ENCODE peak calls at places on chromosomes 5 and 9, in five cellular contexts. One of them, this sample, is unnamed.
A peak's percentile ranks its signal among the peaks of the same experiment; 100 is the strongest.

GRCh38 chr5:140035881-140036280 is 7.2 kb downstream of the NRG2 start:
- DNase-seq in heart right ventricle: peak; percentile 43
- DNase-seq in fibroblast of lung: no peak
- DNase-seq in effector memory CD4-positive, alpha-beta T cell: no peak
- DNase-seq in CD8-positive, alpha-beta T cell: no peak
- DNase-seq in this sample: no peak

GRCh38 chr5:160787247-160787646 is 64.8 kb downstream of the ATP10B start:
- DNase-seq in CD8-positive, alpha-beta T cell: no peak
- DNase-seq in effector memory CD4-positive, alpha-beta T cell: no peak
- DNase-seq in fibroblast of lung: no peak
- DNase-seq in heart right ventricle: no peak
- DNase-seq in this sample: no peak

GRCh38 chr5:82349651-82350050 is 71.5 kb upstream of the RPS23 start:
- DNase-seq in fibroblast of lung: no peak
- DNase-seq in CD8-positive, alpha-beta T cell: peak; percentile 20
- DNase-seq in heart right ventricle: no peak
- DNase-seq in effector memory CD4-positive, alpha-beta T cell: no peak
- DNase-seq in this sample: no peak

GRCh38 chr5:119478781-119479180 is 26.5 kb downstream of the HSD17B4 start:
- DNase-seq in heart right ventricle: no peak
- DNase-seq in effector memory CD4-positive, alpha-beta T cell: no peak
- DNase-seq in CD8-positive, alpha-beta T cell: no peak
- DNase-seq in fibroblast of lung: no peak
- DNase-seq in this sample: no peak

GRCh38 chr5:58787982-58788381 is 205.1 kb downstream of the RAB3C start:
- DNase-seq in heart right ventricle: no peak
- DNase-seq in effector memory CD4-positive, alpha-beta T cell: no peak
- DNase-seq in CD8-positive, alpha-beta T cell: no peak
- DNase-seq in fibroblast of lung: no peak
- DNase-seq in this sample: no peak

GRCh38 chr5:179558912-179559279 is 8.5 kb downstream of the RUFY1 start:
- DNase-seq in fibroblast of lung: peak; percentile 43
- DNase-seq in effector memory CD4-positive, alpha-beta T cell: no peak
- DNase-seq in CD8-positive, alpha-beta T cell: no peak
- DNase-seq in heart right ventricle: no peak
- DNase-seq in this sample: peak; percentile 40

GRCh38 chr5:35803221-35803651 is 53.5 kb upstream of the IL7R start:
- DNase-seq in effector memory CD4-positive, alpha-beta T cell: no peak
- DNase-seq in CD8-positive, alpha-beta T cell: no peak
- DNase-seq in heart right ventricle: peak; percentile 12
- DNase-seq in fibroblast of lung: peak; percentile 69
- DNase-seq in this sample: peak; percentile 10

GRCh38 chr9:135300346-135301141 is 179.0 kb upstream of the PPP1R26 start:
- DNase-seq in fibroblast of lung: no peak
- DNase-seq in heart right ventricle: no peak
- DNase-seq in effector memory CD4-positive, alpha-beta T cell: no peak
- DNase-seq in CD8-positive, alpha-beta T cell: no peak
- DNase-seq in this sample: no peak

GRCh38 chr5:6489786-6490185 is 41.1 kb downstream of the UBE2QL1 start:
- DNase-seq in effector memory CD4-positive, alpha-beta T cell: no peak
- DNase-seq in heart right ventricle: no peak
- DNase-seq in CD8-positive, alpha-beta T cell: no peak
- DNase-seq in fibroblast of lung: no peak
- DNase-seq in this sample: no peak

GRCh38 chr9:135000647-135001245 is 83.0 kb upstream of the FCN1 start:
- DNase-seq in heart right ventricle: no peak
- DNase-seq in effector memory CD4-positive, alpha-beta T cell: no peak
- DNase-seq in fibroblast of lung: peak; percentile 1
- DNase-seq in CD8-positive, alpha-beta T cell: no peak
- DNase-seq in this sample: no peak

GRCh38 chr5:129384736-129385135 is 75.4 kb upstream of the ADAMTS19 start:
- DNase-seq in heart right ventricle: no peak
- DNase-seq in fibroblast of lung: peak; percentile 11
- DNase-seq in CD8-positive, alpha-beta T cell: no peak
- DNase-seq in effector memory CD4-positive, alpha-beta T cell: no peak
- DNase-seq in this sample: no peak

GRCh38 chr5:88130189-88130815 is 138.3 kb downstream of the TMEM161B start:
- DNase-seq in heart right ventricle: no peak
- DNase-seq in fibroblast of lung: no peak
- DNase-seq in CD8-positive, alpha-beta T cell: no peak
- DNase-seq in effector memory CD4-positive, alpha-beta T cell: no peak
- DNase-seq in this sample: no peak

GRCh38 chr9:70049236-70049635 is 5.6 kb downstream of the MAMDC2 start:
- DNase-seq in heart right ventricle: peak; percentile 88
- DNase-seq in CD8-positive, alpha-beta T cell: no peak
- DNase-seq in effector memory CD4-positive, alpha-beta T cell: no peak
- DNase-seq in fibroblast of lung: peak; percentile 72
- DNase-seq in this sample: peak; percentile 44

GRCh38 chr9:20557890-20558608 is 64.2 kb downstream of the MLLT3 start:
- DNase-seq in effector memory CD4-positive, alpha-beta T cell: no peak
- DNase-seq in fibroblast of lung: no peak
- DNase-seq in CD8-positive, alpha-beta T cell: no peak
- DNase-seq in heart right ventricle: no peak
- DNase-seq in this sample: no peak

GRCh38 chr9:74643303-74643933 is 146.3 kb downstream of the RORB start:
- DNase-seq in heart right ventricle: no peak
- DNase-seq in CD8-positive, alpha-beta T cell: no peak
- DNase-seq in effector memory CD4-positive, alpha-beta T cell: no peak
- DNase-seq in fibroblast of lung: no peak
- DNase-seq in this sample: no peak

GRCh38 chr5:19960451-19960850 is 27.5 kb downstream of the CDH18 start:
- DNase-seq in effector memory CD4-positive, alpha-beta T cell: no peak
- DNase-seq in heart right ventricle: no peak
- DNase-seq in fibroblast of lung: no peak
- DNase-seq in CD8-positive, alpha-beta T cell: no peak
- DNase-seq in this sample: no peak

GRCh38 chr9:37408933-37409710 is 13.4 kb upstream of the GRHPR start:
- DNase-seq in CD8-positive, alpha-beta T cell: peak; percentile 50
- DNase-seq in fibroblast of lung: no peak
- DNase-seq in heart right ventricle: no peak
- DNase-seq in effector memory CD4-positive, alpha-beta T cell: peak; percentile 68
- DNase-seq in this sample: no peak

GRCh38 chr5:17312358-17312757 is 94.9 kb downstream of the BASP1 start:
- DNase-seq in heart right ventricle: no peak
- DNase-seq in CD8-positive, alpha-beta T cell: no peak
- DNase-seq in fibroblast of lung: peak; percentile 9
- DNase-seq in effector memory CD4-positive, alpha-beta T cell: no peak
- DNase-seq in this sample: peak; percentile 86

GRCh38 chr9:34381323-34381722 is 4.6 kb upstream of the MYORG start:
- DNase-seq in fibroblast of lung: no peak
- DNase-seq in effector memory CD4-positive, alpha-beta T cell: no peak
- DNase-seq in CD8-positive, alpha-beta T cell: peak; percentile 26
- DNase-seq in heart right ventricle: peak; percentile 42
- DNase-seq in this sample: no peak

GRCh38 chr5:132428811-132429440 is 59.4 kb downstream of the SLC22A5 start:
- DNase-seq in heart right ventricle: no peak
- DNase-seq in fibroblast of lung: peak; percentile 59
- DNase-seq in CD8-positive, alpha-beta T cell: no peak
- DNase-seq in effector memory CD4-positive, alpha-beta T cell: no peak
- DNase-seq in this sample: no peak

GRCh38 chr5:175444060-175444904 is at the start of gene DRD1:
- DNase-seq in heart right ventricle: no peak
- DNase-seq in fibroblast of lung: peak; percentile 46
- DNase-seq in CD8-positive, alpha-beta T cell: peak; percentile 56
- DNase-seq in effector memory CD4-positive, alpha-beta T cell: no peak
- DNase-seq in this sample: no peak
- H3K4me3 ChIP-seq in heart right ventricle: peak within 1 kb of the TSS; percentile 8
- H3K4me3 ChIP-seq in fibroblast of lung: peak within 1 kb of the TSS; percentile 29
- H3K4me3 ChIP-seq in CD8-positive, alpha-beta T cell: peak within 1 kb of the TSS; percentile 22
- H3K4me3 ChIP-seq in effector memory CD4-positive, alpha-beta T cell: peak within 1 kb of the TSS; percentile 42
- H3K4me3 ChIP-seq in this sample: no peak within 1 kb of the TSS

DNA sequence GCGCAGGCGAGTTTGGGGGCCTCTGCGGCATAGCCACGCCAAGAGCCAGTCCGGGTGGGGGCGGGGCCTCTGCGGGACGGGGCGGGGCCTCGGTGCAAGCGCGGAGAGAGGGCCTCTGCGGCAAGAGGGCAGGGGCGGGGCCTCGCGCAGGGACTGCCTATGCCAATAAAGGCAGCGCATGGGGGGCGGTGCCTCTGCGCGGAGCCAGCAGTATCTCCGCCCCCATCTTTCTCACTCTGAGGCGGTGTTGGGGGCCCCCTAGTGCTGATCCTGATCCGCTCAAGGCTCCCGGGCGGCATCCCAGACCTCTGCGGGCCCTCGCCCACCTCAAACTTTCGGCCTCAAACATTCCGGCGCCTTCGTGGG is 9.2 kb upstream of the GPRIN1 start:
- DNase-seq in heart right ventricle: peak; percentile 45
- DNase-seq in effector memory CD4-positive, alpha-beta T cell: peak; percentile 54
- DNase-seq in fibroblast of lung: peak; percentile 91
- DNase-seq in CD8-positive, alpha-beta T cell: peak; percentile 77
- DNase-seq in this sample: no peak
- H3K4me3 ChIP-seq in heart right ventricle: no peak overlapping the region
- H3K4me3 ChIP-seq in effector memory CD4-positive, alpha-beta T cell: peak overlapping the region; percentile 17
- H3K4me3 ChIP-seq in fibroblast of lung: no peak overlapping the region
- H3K4me3 ChIP-seq in CD8-positive, alpha-beta T cell: peak overlapping the region; percentile 19
- H3K4me3 ChIP-seq in this sample: no peak overlapping the region

GRCh38 chr5:143505934-143506333 is 102.4 kb upstream of the NR3C1 start:
- DNase-seq in effector memory CD4-positive, alpha-beta T cell: no peak
- DNase-seq in CD8-positive, alpha-beta T cell: no peak
- DNase-seq in heart right ventricle: no peak
- DNase-seq in fibroblast of lung: no peak
- DNase-seq in this sample: no peak

GRCh38 chr5:143511736-143512135 is 108.2 kb upstream of the NR3C1 start:
- DNase-seq in CD8-positive, alpha-beta T cell: no peak
- DNase-seq in effector memory CD4-positive, alpha-beta T cell: no peak
- DNase-seq in fibroblast of lung: no peak
- DNase-seq in heart right ventricle: no peak
- DNase-seq in this sample: no peak

GRCh38 chr5:143505354-143505753 is 101.9 kb upstream of the NR3C1 start:
- DNase-seq in fibroblast of lung: no peak
- DNase-seq in effector memory CD4-positive, alpha-beta T cell: no peak
- DNase-seq in CD8-positive, alpha-beta T cell: no peak
- DNase-seq in heart right ventricle: no peak
- DNase-seq in this sample: no peak

GRCh38 chr5:143509758-143510221 is 106.3 kb upstream of the NR3C1 start:
- DNase-seq in CD8-positive, alpha-beta T cell: no peak
- DNase-seq in fibroblast of lung: no peak
- DNase-seq in effector memory CD4-positive, alpha-beta T cell: no peak
- DNase-seq in heart right ventricle: no peak
- DNase-seq in this sample: no peak

GRCh38 chr5:143506881-143507552 is 103.5 kb upstream of the NR3C1 start:
- DNase-seq in CD8-positive, alpha-beta T cell: no peak
- DNase-seq in effector memory CD4-positive, alpha-beta T cell: no peak
- DNase-seq in heart right ventricle: no peak
- DNase-seq in fibroblast of lung: peak; percentile 84
- DNase-seq in this sample: no peak
- H3K4me3 ChIP-seq in CD8-positive, alpha-beta T cell: no peak overlapping the region
- H3K4me3 ChIP-seq in effector memory CD4-positive, alpha-beta T cell: no peak overlapping the region
- H3K4me3 ChIP-seq in heart right ventricle: no peak overlapping the region
- H3K4me3 ChIP-seq in fibroblast of lung: no peak overlapping the region
- H3K4me3 ChIP-seq in this sample: no peak overlapping the region

GRCh38 chr5:56802235-56802634 is 13.1 kb upstream of the MAP3K1 start:
- DNase-seq in fibroblast of lung: no peak
- DNase-seq in CD8-positive, alpha-beta T cell: no peak
- DNase-seq in effector memory CD4-positive, alpha-beta T cell: no peak
- DNase-seq in heart right ventricle: no peak
- DNase-seq in this sample: no peak

GRCh38 chr5:56798521-56798920 is 16.8 kb upstream of the MAP3K1 start:
- DNase-seq in effector memory CD4-positive, alpha-beta T cell: no peak
- DNase-seq in fibroblast of lung: no peak
- DNase-seq in CD8-positive, alpha-beta T cell: no peak
- DNase-seq in heart right ventricle: no peak
- DNase-seq in this sample: no peak

GRCh38 chr5:56803894-56804293 is 11.5 kb upstream of the MAP3K1 start:
- DNase-seq in fibroblast of lung: no peak
- DNase-seq in CD8-positive, alpha-beta T cell: no peak
- DNase-seq in effector memory CD4-positive, alpha-beta T cell: no peak
- DNase-seq in heart right ventricle: no peak
- DNase-seq in this sample: no peak

GRCh38 chr5:56801256-56801655 is 14.1 kb upstream of the MAP3K1 start:
- DNase-seq in fibroblast of lung: no peak
- DNase-seq in CD8-positive, alpha-beta T cell: no peak
- DNase-seq in effector memory CD4-positive, alpha-beta T cell: no peak
- DNase-seq in heart right ventricle: no peak
- DNase-seq in this sample: no peak
- H3K4me3 ChIP-seq in fibroblast of lung: no peak overlapping the region
- H3K4me3 ChIP-seq in CD8-positive, alpha-beta T cell: no peak overlapping the region
- H3K4me3 ChIP-seq in effector memory CD4-positive, alpha-beta T cell: no peak overlapping the region
- H3K4me3 ChIP-seq in heart right ventricle: no peak overlapping the region
- H3K4me3 ChIP-seq in this sample: no peak overlapping the region

GRCh38 chr5:123046222-123046621 is 9.7 kb upstream of the PPIC start:
- DNase-seq in effector memory CD4-positive, alpha-beta T cell: no peak
- DNase-seq in fibroblast of lung: no peak
- DNase-seq in heart right ventricle: no peak
- DNase-seq in CD8-positive, alpha-beta T cell: no peak
- DNase-seq in this sample: no peak
- H3K4me3 ChIP-seq in effector memory CD4-positive, alpha-beta T cell: no peak overlapping the region
- H3K4me3 ChIP-seq in fibroblast of lung: no peak overlapping the region
- H3K4me3 ChIP-seq in heart right ventricle: no peak overlapping the region
- H3K4me3 ChIP-seq in CD8-positive, alpha-beta T cell: no peak overlapping the region
- H3K4me3 ChIP-seq in this sample: no peak overlapping the region

GRCh38 chr5:148573374-148573773 is 81.0 kb downstream of the HTR4 start:
- DNase-seq in CD8-positive, alpha-beta T cell: no peak
- DNase-seq in fibroblast of lung: no peak
- DNase-seq in effector memory CD4-positive, alpha-beta T cell: no peak
- DNase-seq in heart right ventricle: no peak
- DNase-seq in this sample: no peak

GRCh38 chr5:148569948-148570347 is 84.4 kb downstream of the HTR4 start:
- DNase-seq in CD8-positive, alpha-beta T cell: no peak
- DNase-seq in effector memory CD4-positive, alpha-beta T cell: no peak
- DNase-seq in fibroblast of lung: no peak
- DNase-seq in heart right ventricle: no peak
- DNase-seq in this sample: peak; percentile 14

DNA sequence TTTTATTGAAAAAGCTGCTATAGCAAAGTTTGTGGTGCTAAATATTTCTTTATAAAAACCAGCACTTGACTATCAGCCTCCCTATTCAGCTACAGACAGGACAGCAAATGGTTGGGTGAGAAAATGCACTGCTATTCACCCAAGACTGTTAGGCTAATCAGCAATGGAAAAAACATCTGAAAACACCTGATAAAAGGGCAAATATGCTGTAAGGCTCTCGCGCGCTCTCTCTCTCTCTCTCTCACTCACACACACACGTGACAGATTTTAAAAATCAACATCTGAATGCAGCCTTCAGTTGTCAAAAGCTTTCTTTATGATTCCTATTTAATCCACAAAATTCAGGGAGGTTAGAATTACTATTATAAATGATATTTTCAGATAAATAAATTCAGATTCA is 80.2 kb downstream of the HTR4 start:
- DNase-seq in fibroblast of lung: no peak
- DNase-seq in CD8-positive, alpha-beta T cell: no peak
- DNase-seq in effector memory CD4-positive, alpha-beta T cell: no peak
- DNase-seq in heart right ventricle: no peak
- DNase-seq in this sample: no peak
- H3K4me3 ChIP-seq in fibroblast of lung: no peak overlapping the region
- H3K4me3 ChIP-seq in CD8-positive, alpha-beta T cell: no peak overlapping the region
- H3K4me3 ChIP-seq in effector memory CD4-positive, alpha-beta T cell: no peak overlapping the region
- H3K4me3 ChIP-seq in heart right ventricle: no peak overlapping the region
- H3K4me3 ChIP-seq in this sample: no peak overlapping the region

GRCh38 chr9:3648266-3648665 is 122.5 kb upstream of the RFX3 start:
- DNase-seq in CD8-positive, alpha-beta T cell: no peak
- DNase-seq in effector memory CD4-positive, alpha-beta T cell: no peak
- DNase-seq in heart right ventricle: no peak
- DNase-seq in fibroblast of lung: no peak
- DNase-seq in this sample: no peak
- H3K4me3 ChIP-seq in CD8-positive, alpha-beta T cell: no peak overlapping the region
- H3K4me3 ChIP-seq in effector memory CD4-positive, alpha-beta T cell: no peak overlapping the region
- H3K4me3 ChIP-seq in heart right ventricle: no peak overlapping the region
- H3K4me3 ChIP-seq in fibroblast of lung: no peak overlapping the region
- H3K4me3 ChIP-seq in this sample: no peak overlapping the region

This sample was measured in LNCaP clone FGC.